ENCODE peak calls at places on chromosomes 5 and 9, in eight cellular contexts. One of them, this sample, is unnamed.

GRCh38 chr5:111703662-111704061 is 53.3 kb downstream of the NREP start:
- DNase-seq in stimulated activated CD4-positive, alpha-beta T cell treated with anti-CD3 and anti-CD28 coated beads, Interleukin-1b, Interleukin-23, amount 100 ng/mL, for 4 hours: no peak
- DNase-seq in COLO829: no peak
- DNase-seq in NCI-H146: no peak
- DNase-seq in activated naive CD4-positive, alpha-beta T cell: no peak
- DNase-seq in RWPE1: no peak
- DNase-seq in NCI-H774: no peak
- DNase-seq in NCI-H1092 treated with DMSO at 0.1 percent for 48 hours: no peak
- DNase-seq in this sample: no peak

GRCh38 chr5:25553082-25553481 is 908.3 kb upstream of the CDH10 start:
- DNase-seq in stimulated activated CD4-positive, alpha-beta T cell treated with anti-CD3 and anti-CD28 coated beads, Interleukin-1b, Interleukin-23, amount 100 ng/mL, for 4 hours: no peak
- DNase-seq in NCI-H146: no peak
- DNase-seq in activated naive CD4-positive, alpha-beta T cell: no peak
- DNase-seq in NCI-H1092 treated with DMSO at 0.1 percent for 48 hours: no peak
- DNase-seq in COLO829: no peak
- DNase-seq in NCI-H774: no peak
- DNase-seq in RWPE1: no peak
- DNase-seq in this sample: no peak

GRCh38 chr5:159469496-159470370 is 139.4 kb upstream of the IL12B start:
- DNase-seq in NCI-H774: peak; percentile 29
- DNase-seq in COLO829: no peak
- DNase-seq in NCI-H146: no peak
- DNase-seq in RWPE1: no peak
- DNase-seq in stimulated activated CD4-positive, alpha-beta T cell treated with anti-CD3 and anti-CD28 coated beads, Interleukin-1b, Interleukin-23, amount 100 ng/mL, for 4 hours: no peak
- DNase-seq in activated naive CD4-positive, alpha-beta T cell: no peak
- DNase-seq in NCI-H1092 treated with DMSO at 0.1 percent for 48 hours: no peak
- DNase-seq in this sample: no peak

GRCh38 chr5:172334196-172334595 is 50.6 kb upstream of the UBTD2 start:
- DNase-seq in RWPE1: no peak
- DNase-seq in activated naive CD4-positive, alpha-beta T cell: no peak
- DNase-seq in NCI-H1092 treated with DMSO at 0.1 percent for 48 hours: no peak
- DNase-seq in NCI-H146: no peak
- DNase-seq in NCI-H774: no peak
- DNase-seq in COLO829: no peak
- DNase-seq in stimulated activated CD4-positive, alpha-beta T cell treated with anti-CD3 and anti-CD28 coated beads, Interleukin-1b, Interleukin-23, amount 100 ng/mL, for 4 hours: no peak
- DNase-seq in this sample: no peak

GRCh38 chr9:14812806-14813205 is 90.3 kb upstream of the CER1 start:
- DNase-seq in NCI-H146: no peak
- DNase-seq in NCI-H774: no peak
- DNase-seq in activated naive CD4-positive, alpha-beta T cell: no peak
- DNase-seq in NCI-H1092 treated with DMSO at 0.1 percent for 48 hours: no peak
- DNase-seq in RWPE1: no peak
- DNase-seq in COLO829: no peak
- DNase-seq in stimulated activated CD4-positive, alpha-beta T cell treated with anti-CD3 and anti-CD28 coated beads, Interleukin-1b, Interleukin-23, amount 100 ng/mL, for 4 hours: no peak
- DNase-seq in this sample: no peak

GRCh38 chr5:66231508-66231907 is 87.4 kb downstream of the SREK1 start:
- DNase-seq in NCI-H146: no peak
- DNase-seq in activated naive CD4-positive, alpha-beta T cell: no peak
- DNase-seq in RWPE1: no peak
- DNase-seq in NCI-H1092 treated with DMSO at 0.1 percent for 48 hours: no peak
- DNase-seq in stimulated activated CD4-positive, alpha-beta T cell treated with anti-CD3 and anti-CD28 coated beads, Interleukin-1b, Interleukin-23, amount 100 ng/mL, for 4 hours: no peak
- DNase-seq in NCI-H774: no peak
- DNase-seq in COLO829: no peak
- DNase-seq in this sample: no peak

GRCh38 chr9:93590609-93591234 is 14.3 kb downstream of the PHF2 start:
- DNase-seq in stimulated activated CD4-positive, alpha-beta T cell treated with anti-CD3 and anti-CD28 coated beads, Interleukin-1b, Interleukin-23, amount 100 ng/mL, for 4 hours: no peak
- DNase-seq in activated naive CD4-positive, alpha-beta T cell: no peak
- DNase-seq in NCI-H146: no peak
- DNase-seq in NCI-H1092 treated with DMSO at 0.1 percent for 48 hours: no peak
- DNase-seq in COLO829: no peak
- DNase-seq in NCI-H774: no peak
- DNase-seq in RWPE1: no peak
- DNase-seq in this sample: no peak

GRCh38 chr5:58266402-58266801 is 193.5 kb downstream of the PLK2 start:
- DNase-seq in NCI-H774: no peak
- DNase-seq in COLO829: no peak
- DNase-seq in NCI-H1092 treated with DMSO at 0.1 percent for 48 hours: no peak
- DNase-seq in activated naive CD4-positive, alpha-beta T cell: no peak
- DNase-seq in RWPE1: peak; percentile 31
- DNase-seq in NCI-H146: no peak
- DNase-seq in stimulated activated CD4-positive, alpha-beta T cell treated with anti-CD3 and anti-CD28 coated beads, Interleukin-1b, Interleukin-23, amount 100 ng/mL, for 4 hours: no peak
- DNase-seq in this sample: peak; percentile 15

GRCh38 chr9:12699529-12699928 is 6.3 kb downstream of the TYRP1 start:
- DNase-seq in NCI-H146: no peak
- DNase-seq in NCI-H1092 treated with DMSO at 0.1 percent for 48 hours: no peak
- DNase-seq in COLO829: no peak
- DNase-seq in stimulated activated CD4-positive, alpha-beta T cell treated with anti-CD3 and anti-CD28 coated beads, Interleukin-1b, Interleukin-23, amount 100 ng/mL, for 4 hours: no peak
- DNase-seq in NCI-H774: no peak
- DNase-seq in activated naive CD4-positive, alpha-beta T cell: no peak
- DNase-seq in RWPE1: no peak
- DNase-seq in this sample: peak; percentile 8

GRCh38 chr5:158727771-158728311 is 371.9 kb downstream of the EBF1 start:
- DNase-seq in stimulated activated CD4-positive, alpha-beta T cell treated with anti-CD3 and anti-CD28 coated beads, Interleukin-1b, Interleukin-23, amount 100 ng/mL, for 4 hours: no peak
- DNase-seq in COLO829: peak; percentile 74
- DNase-seq in activated naive CD4-positive, alpha-beta T cell: no peak
- DNase-seq in NCI-H774: no peak
- DNase-seq in NCI-H146: no peak
- DNase-seq in NCI-H1092 treated with DMSO at 0.1 percent for 48 hours: no peak
- DNase-seq in RWPE1: no peak
- DNase-seq in this sample: no peak

GRCh38 chr5:91848453-91848852 is 465.3 kb upstream of the ARRDC3 start:
- DNase-seq in activated naive CD4-positive, alpha-beta T cell: no peak
- DNase-seq in NCI-H774: no peak
- DNase-seq in COLO829: peak; percentile 54
- DNase-seq in RWPE1: peak; percentile 24
- DNase-seq in NCI-H1092 treated with DMSO at 0.1 percent for 48 hours: no peak
- DNase-seq in stimulated activated CD4-positive, alpha-beta T cell treated with anti-CD3 and anti-CD28 coated beads, Interleukin-1b, Interleukin-23, amount 100 ng/mL, for 4 hours: no peak
- DNase-seq in NCI-H146: no peak
- DNase-seq in this sample: no peak

GRCh38 chr9:130940693-130941576 is 1.9 kb upstream of the FIBCD1 start:
- DNase-seq in COLO829: peak; percentile 65
- DNase-seq in NCI-H774: peak; percentile 85
- DNase-seq in NCI-H1092 treated with DMSO at 0.1 percent for 48 hours: peak; percentile 57
- DNase-seq in NCI-H146: peak; percentile 92
- DNase-seq in RWPE1: peak; percentile 99
- DNase-seq in stimulated activated CD4-positive, alpha-beta T cell treated with anti-CD3 and anti-CD28 coated beads, Interleukin-1b, Interleukin-23, amount 100 ng/mL, for 4 hours: peak; percentile 62
- DNase-seq in activated naive CD4-positive, alpha-beta T cell: peak; percentile 65
- DNase-seq in this sample: peak; percentile 76

GRCh38 chr9:135887585-135888050 is 19.7 kb downstream of the CAMSAP1 start:
- DNase-seq in stimulated activated CD4-positive, alpha-beta T cell treated with anti-CD3 and anti-CD28 coated beads, Interleukin-1b, Interleukin-23, amount 100 ng/mL, for 4 hours: peak; percentile 24
- DNase-seq in NCI-H146: no peak
- DNase-seq in COLO829: no peak
- DNase-seq in activated naive CD4-positive, alpha-beta T cell: peak; percentile 55
- DNase-seq in RWPE1: no peak
- DNase-seq in NCI-H774: no peak
- DNase-seq in NCI-H1092 treated with DMSO at 0.1 percent for 48 hours: no peak
- DNase-seq in this sample: no peak

GRCh38 chr9:111842313-111842712 is 47.6 kb upstream of the SHOC1 start:
- DNase-seq in COLO829: no peak
- DNase-seq in RWPE1: no peak
- DNase-seq in stimulated activated CD4-positive, alpha-beta T cell treated with anti-CD3 and anti-CD28 coated beads, Interleukin-1b, Interleukin-23, amount 100 ng/mL, for 4 hours: no peak
- DNase-seq in NCI-H146: no peak
- DNase-seq in NCI-H1092 treated with DMSO at 0.1 percent for 48 hours: no peak
- DNase-seq in NCI-H774: no peak
- DNase-seq in activated naive CD4-positive, alpha-beta T cell: no peak
- DNase-seq in this sample: no peak

GRCh38 chr5:172114875-172115422 is 73.1 kb downstream of the STK10 start:
- DNase-seq in NCI-H774: no peak
- DNase-seq in NCI-H146: no peak
- DNase-seq in activated naive CD4-positive, alpha-beta T cell: peak; percentile 35
- DNase-seq in RWPE1: no peak
- DNase-seq in NCI-H1092 treated with DMSO at 0.1 percent for 48 hours: no peak
- DNase-seq in stimulated activated CD4-positive, alpha-beta T cell treated with anti-CD3 and anti-CD28 coated beads, Interleukin-1b, Interleukin-23, amount 100 ng/mL, for 4 hours: peak; percentile 52
- DNase-seq in COLO829: no peak
- DNase-seq in this sample: no peak

GRCh38 chr5:74762599-74762998 is 4.3 kb downstream of the GFM2 start:
- DNase-seq in NCI-H1092 treated with DMSO at 0.1 percent for 48 hours: no peak
- DNase-seq in activated naive CD4-positive, alpha-beta T cell: no peak
- DNase-seq in NCI-H146: no peak
- DNase-seq in stimulated activated CD4-positive, alpha-beta T cell treated with anti-CD3 and anti-CD28 coated beads, Interleukin-1b, Interleukin-23, amount 100 ng/mL, for 4 hours: no peak
- DNase-seq in NCI-H774: no peak
- DNase-seq in COLO829: peak; percentile 3
- DNase-seq in RWPE1: peak; percentile 97
- DNase-seq in this sample: peak; percentile 40

GRCh38 chr5:72415926-72416325 is 91.3 kb downstream of the ZNF366 start:
- DNase-seq in RWPE1: no peak
- DNase-seq in NCI-H774: no peak
- DNase-seq in COLO829: no peak
- DNase-seq in stimulated activated CD4-positive, alpha-beta T cell treated with anti-CD3 and anti-CD28 coated beads, Interleukin-1b, Interleukin-23, amount 100 ng/mL, for 4 hours: no peak
- DNase-seq in activated naive CD4-positive, alpha-beta T cell: no peak
- DNase-seq in NCI-H1092 treated with DMSO at 0.1 percent for 48 hours: no peak
- DNase-seq in NCI-H146: no peak
- DNase-seq in this sample: no peak

GRCh38 chr5:138952962-138953361 is 77.8 kb upstream of the LRRTM2 start:
- DNase-seq in COLO829: no peak
- DNase-seq in NCI-H1092 treated with DMSO at 0.1 percent for 48 hours: peak; percentile 69
- DNase-seq in NCI-H146: no peak
- DNase-seq in NCI-H774: no peak
- DNase-seq in stimulated activated CD4-positive, alpha-beta T cell treated with anti-CD3 and anti-CD28 coated beads, Interleukin-1b, Interleukin-23, amount 100 ng/mL, for 4 hours: no peak
- DNase-seq in RWPE1: no peak
- DNase-seq in activated naive CD4-positive, alpha-beta T cell: no peak
- DNase-seq in this sample: no peak

GRCh38 chr5:178249191-178249989 is 16.8 kb upstream of the PHYKPL start:
- DNase-seq in NCI-H146: no peak
- DNase-seq in COLO829: no peak
- DNase-seq in RWPE1: peak; percentile 58
- DNase-seq in NCI-H774: no peak
- DNase-seq in NCI-H1092 treated with DMSO at 0.1 percent for 48 hours: no peak
- DNase-seq in stimulated activated CD4-positive, alpha-beta T cell treated with anti-CD3 and anti-CD28 coated beads, Interleukin-1b, Interleukin-23, amount 100 ng/mL, for 4 hours: no peak
- DNase-seq in activated naive CD4-positive, alpha-beta T cell: no peak
- DNase-seq in this sample: peak; percentile 69

GRCh38 chr9:136784997-136785361 is 6.2 kb upstream of the TMEM141 start:
- DNase-seq in stimulated activated CD4-positive, alpha-beta T cell treated with anti-CD3 and anti-CD28 coated beads, Interleukin-1b, Interleukin-23, amount 100 ng/mL, for 4 hours: no peak
- DNase-seq in NCI-H774: no peak
- DNase-seq in NCI-H1092 treated with DMSO at 0.1 percent for 48 hours: no peak
- DNase-seq in NCI-H146: no peak
- DNase-seq in RWPE1: no peak
- DNase-seq in COLO829: no peak
- DNase-seq in activated naive CD4-positive, alpha-beta T cell: no peak
- DNase-seq in this sample: peak; percentile 32

GRCh38 chr5:135535820-135536801 is at the start of gene NEUROG1:
- DNase-seq in activated naive CD4-positive, alpha-beta T cell: no peak
- DNase-seq in RWPE1: peak; percentile 43
- DNase-seq in stimulated activated CD4-positive, alpha-beta T cell treated with anti-CD3 and anti-CD28 coated beads, Interleukin-1b, Interleukin-23, amount 100 ng/mL, for 4 hours: no peak
- DNase-seq in COLO829: no peak
- DNase-seq in NCI-H1092 treated with DMSO at 0.1 percent for 48 hours: no peak
- DNase-seq in NCI-H146: peak; percentile 50
- DNase-seq in NCI-H774: peak; percentile 9
- DNase-seq in this sample: peak; percentile 53

GRCh38 chr5:15500326-15500958 is 462 bp downstream of the FBXL7 start:
- DNase-seq in stimulated activated CD4-positive, alpha-beta T cell treated with anti-CD3 and anti-CD28 coated beads, Interleukin-1b, Interleukin-23, amount 100 ng/mL, for 4 hours: no peak
- DNase-seq in activated naive CD4-positive, alpha-beta T cell: no peak
- DNase-seq in NCI-H146: no peak
- DNase-seq in RWPE1: no peak
- DNase-seq in COLO829: no peak
- DNase-seq in NCI-H774: no peak
- DNase-seq in NCI-H1092 treated with DMSO at 0.1 percent for 48 hours: no peak
- DNase-seq in this sample: peak; percentile 30

GRCh38 chr9:20394928-20395327 is 227.4 kb downstream of the MLLT3 start:
- DNase-seq in RWPE1: no peak
- DNase-seq in COLO829: no peak
- DNase-seq in stimulated activated CD4-positive, alpha-beta T cell treated with anti-CD3 and anti-CD28 coated beads, Interleukin-1b, Interleukin-23, amount 100 ng/mL, for 4 hours: no peak
- DNase-seq in NCI-H1092 treated with DMSO at 0.1 percent for 48 hours: no peak
- DNase-seq in activated naive CD4-positive, alpha-beta T cell: no peak
- DNase-seq in NCI-H146: no peak
- DNase-seq in NCI-H774: no peak
- DNase-seq in this sample: no peak

GRCh38 chr5:131986161-131986912 is 25.1 kb downstream of the ACSL6 start:
- DNase-seq in COLO829: no peak
- DNase-seq in NCI-H146: no peak
- DNase-seq in NCI-H774: no peak
- DNase-seq in NCI-H1092 treated with DMSO at 0.1 percent for 48 hours: no peak
- DNase-seq in activated naive CD4-positive, alpha-beta T cell: no peak
- DNase-seq in RWPE1: no peak
- DNase-seq in stimulated activated CD4-positive, alpha-beta T cell treated with anti-CD3 and anti-CD28 coated beads, Interleukin-1b, Interleukin-23, amount 100 ng/mL, for 4 hours: no peak
- DNase-seq in this sample: no peak

GRCh38 chr5:96093340-96093739 is 131.7 kb upstream of the ELL2 start:
- DNase-seq in NCI-H146: no peak
- DNase-seq in stimulated activated CD4-positive, alpha-beta T cell treated with anti-CD3 and anti-CD28 coated beads, Interleukin-1b, Interleukin-23, amount 100 ng/mL, for 4 hours: no peak
- DNase-seq in COLO829: no peak
- DNase-seq in NCI-H774: no peak
- DNase-seq in NCI-H1092 treated with DMSO at 0.1 percent for 48 hours: no peak
- DNase-seq in activated naive CD4-positive, alpha-beta T cell: no peak
- DNase-seq in RWPE1: no peak
- DNase-seq in this sample: no peak

GRCh38 chr9:93962041-93962440 is 6.9 kb upstream of the BARX1 start:
- DNase-seq in NCI-H146: no peak
- DNase-seq in NCI-H774: no peak
- DNase-seq in activated naive CD4-positive, alpha-beta T cell: no peak
- DNase-seq in RWPE1: no peak
- DNase-seq in COLO829: no peak
- DNase-seq in NCI-H1092 treated with DMSO at 0.1 percent for 48 hours: no peak
- DNase-seq in stimulated activated CD4-positive, alpha-beta T cell treated with anti-CD3 and anti-CD28 coated beads, Interleukin-1b, Interleukin-23, amount 100 ng/mL, for 4 hours: no peak
- DNase-seq in this sample: no peak

GRCh38 chr5:39880985-39881384 is 456.2 kb upstream of the DAB2 start:
- DNase-seq in NCI-H1092 treated with DMSO at 0.1 percent for 48 hours: no peak
- DNase-seq in RWPE1: no peak
- DNase-seq in activated naive CD4-positive, alpha-beta T cell: no peak
- DNase-seq in NCI-H146: no peak
- DNase-seq in COLO829: no peak
- DNase-seq in stimulated activated CD4-positive, alpha-beta T cell treated with anti-CD3 and anti-CD28 coated beads, Interleukin-1b, Interleukin-23, amount 100 ng/mL, for 4 hours: no peak
- DNase-seq in NCI-H774: no peak
- DNase-seq in this sample: no peak

GRCh38 chr5:92552206-92553160 is 1028.5 kb downstream of the NR2F1-AS1 start:
- DNase-seq in NCI-H1092 treated with DMSO at 0.1 percent for 48 hours: peak; percentile 83
- DNase-seq in NCI-H774: no peak
- DNase-seq in stimulated activated CD4-positive, alpha-beta T cell treated with anti-CD3 and anti-CD28 coated beads, Interleukin-1b, Interleukin-23, amount 100 ng/mL, for 4 hours: no peak
- DNase-seq in NCI-H146: peak; percentile 3
- DNase-seq in COLO829: peak; percentile 35
- DNase-seq in RWPE1: peak; percentile 67
- DNase-seq in activated naive CD4-positive, alpha-beta T cell: no peak
- DNase-seq in this sample: no peak

GRCh38 chr9:109064963-109065701 is 51.8 kb upstream of the CTNNAL1 start:
- DNase-seq in RWPE1: peak; percentile 79
- DNase-seq in NCI-H774: no peak
- DNase-seq in NCI-H146: no peak
- DNase-seq in COLO829: no peak
- DNase-seq in NCI-H1092 treated with DMSO at 0.1 percent for 48 hours: no peak
- DNase-seq in activated naive CD4-positive, alpha-beta T cell: no peak
- DNase-seq in stimulated activated CD4-positive, alpha-beta T cell treated with anti-CD3 and anti-CD28 coated beads, Interleukin-1b, Interleukin-23, amount 100 ng/mL, for 4 hours: no peak
- DNase-seq in this sample: no peak

GRCh38 chr5:100758780-100759179 is 144.3 kb downstream of the ST8SIA4 start:
- DNase-seq in stimulated activated CD4-positive, alpha-beta T cell treated with anti-CD3 and anti-CD28 coated beads, Interleukin-1b, Interleukin-23, amount 100 ng/mL, for 4 hours: no peak
- DNase-seq in NCI-H1092 treated with DMSO at 0.1 percent for 48 hours: peak; percentile 1
- DNase-seq in NCI-H146: no peak
- DNase-seq in COLO829: no peak
- DNase-seq in activated naive CD4-positive, alpha-beta T cell: no peak
- DNase-seq in RWPE1: no peak
- DNase-seq in NCI-H774: no peak
- DNase-seq in this sample: no peak

GRCh38 chr5:2756211-2756746 is 4.8 kb upstream of the IRX2 start:
- DNase-seq in activated naive CD4-positive, alpha-beta T cell: no peak
- DNase-seq in NCI-H146: no peak
- DNase-seq in COLO829: no peak
- DNase-seq in RWPE1: peak; percentile 42
- DNase-seq in NCI-H774: peak; percentile 62
- DNase-seq in NCI-H1092 treated with DMSO at 0.1 percent for 48 hours: peak; percentile 31
- DNase-seq in stimulated activated CD4-positive, alpha-beta T cell treated with anti-CD3 and anti-CD28 coated beads, Interleukin-1b, Interleukin-23, amount 100 ng/mL, for 4 hours: no peak
- DNase-seq in this sample: peak; percentile 71

GRCh38 chr9:130942084-130942483 is 3.0 kb upstream of the FIBCD1 start:
- DNase-seq in activated naive CD4-positive, alpha-beta T cell: no peak
- DNase-seq in COLO829: no peak
- DNase-seq in NCI-H146: no peak
- DNase-seq in NCI-H774: no peak
- DNase-seq in RWPE1: no peak
- DNase-seq in NCI-H1092 treated with DMSO at 0.1 percent for 48 hours: no peak
- DNase-seq in stimulated activated CD4-positive, alpha-beta T cell treated with anti-CD3 and anti-CD28 coated beads, Interleukin-1b, Interleukin-23, amount 100 ng/mL, for 4 hours: no peak
- DNase-seq in this sample: no peak

GRCh38 chr5:129460121-129460950 is at the start of gene ADAMTS19:
- DNase-seq in NCI-H146: no peak
- DNase-seq in NCI-H1092 treated with DMSO at 0.1 percent for 48 hours: no peak
- DNase-seq in RWPE1: peak; percentile 66
- DNase-seq in COLO829: no peak
- DNase-seq in stimulated activated CD4-positive, alpha-beta T cell treated with anti-CD3 and anti-CD28 coated beads, Interleukin-1b, Interleukin-23, amount 100 ng/mL, for 4 hours: no peak
- DNase-seq in NCI-H774: no peak
- DNase-seq in activated naive CD4-positive, alpha-beta T cell: no peak
- DNase-seq in this sample: peak; percentile 73

GRCh38 chr5:176364765-176365662 is at the start of gene ARL10:
- DNase-seq in NCI-H146: peak; percentile 55
- DNase-seq in RWPE1: peak; percentile 27
- DNase-seq in stimulated activated CD4-positive, alpha-beta T cell treated with anti-CD3 and anti-CD28 coated beads, Interleukin-1b, Interleukin-23, amount 100 ng/mL, for 4 hours: peak; percentile 36
- DNase-seq in NCI-H774: no peak
- DNase-seq in NCI-H1092 treated with DMSO at 0.1 percent for 48 hours: peak; percentile 3
- DNase-seq in COLO829: no peak
- DNase-seq in activated naive CD4-positive, alpha-beta T cell: peak; percentile 30
- DNase-seq in this sample: peak; percentile 63

This sample was measured in cardiac muscle cell.